ENCODE peak calls at places on chromosomes 3 and 15, in ten cellular contexts. X is uterus; L is stimulated activated CD8-positive, alpha-beta memory T cell treated with anti-CD3 and anti-CD28 coated beads, Interleukin-12 subunit alpha, Interleukin-12 subunit beta, amount 100 ng/mL, for 4 hours; H is tibial artery; A is astrocyte of the spinal cord; R is T-helper 2 cell; I is fibroblast of lung; Y is GM23248; Q is AG09309; N is A549. O is an unnamed sample.

GRCh38 chr3:151016421-151016820 is 43.9 kb upstream of the CLRN1 start:
- DNase-seq in N (no peak), I (peak), R (no peak), Q (peak), Y (peak), H (no peak), A (no peak), L (no peak), X (no peak), O (no peak)

GRCh38 chr3:148790841-148791240 is 36.8 kb upstream of the CPB1 start:
- DNase-seq in L (no peak), Y (no peak), R (no peak), I (peak), N (no peak), A (peak), H (peak), Q (no peak), X (peak), O (peak)

GRCh38 chr3:73558399-73559075 is 66.2 kb downstream of the PDZRN3 start:
- DNase-seq in X (no peak), H (no peak), Y (peak), L (no peak), N (no peak), Q (no peak), A (peak), I (peak), R (no peak), O (no peak)

GRCh38 chr15:66098019-66098363 is 155.6 kb downstream of the MEGF11 start:
- DNase-seq in N (no peak), X (no peak), L (no peak), H (no peak), R (no peak), Q (no peak), I (no peak), A (no peak), Y (no peak), O (no peak)

GRCh38 chr15:55993111-55993803 is at the start of gene NEDD4:
- DNase-seq in L (peak), Y (peak), X (peak), H (peak), R (peak), I (peak), N (peak), A (peak), Q (peak), O (peak)

GRCh38 chr15:81071130-81071529 is 62.9 kb upstream of the CFAP161 start:
- DNase-seq in I (peak), Y (peak), X (no peak), H (no peak), N (no peak), A (peak), R (no peak), L (no peak), Q (peak), O (peak)

GRCh38 chr15:62506217-62506805 is 341.2 kb upstream of the C2CD4B start:
- DNase-seq in Y (peak), H (no peak), I (peak), X (no peak), N (peak), R (no peak), Q (peak), L (no peak), A (peak), O (peak)

GRCh38 chr3:182509312-182509711 is 284.0 kb upstream of the ATP11B start:
- DNase-seq in H (no peak), Q (no peak), Y (no peak), I (no peak), R (no peak), A (no peak), X (no peak), N (no peak), L (no peak), O (no peak)

GRCh38 chr15:70096215-70096974 is 1.3 kb downstream of the TLE3 start:
- DNase-seq in H (peak), I (peak), Y (peak), N (peak), R (peak), L (peak), Q (no peak), A (peak), X (peak), O (no peak)

GRCh38 chr3:126266291-126266840 is 86.0 kb upstream of the ALDH1L1 start:
- DNase-seq in L (no peak), I (no peak), Y (peak), X (peak), A (peak), N (peak), R (no peak), Q (no peak), H (peak), O (no peak)

GRCh38 chr3:16300282-16300681 is 35.3 kb downstream of the OXNAD1 start:
- DNase-seq in A (no peak), H (no peak), L (no peak), Y (no peak), X (no peak), R (peak), N (no peak), Q (no peak), I (peak), O (no peak)

GRCh38 chr3:61928020-61928419 is 366.6 kb downstream of the PTPRG start:
- DNase-seq in A (peak), Q (no peak), X (no peak), I (peak), H (no peak), R (no peak), N (no peak), Y (peak), L (no peak), O (peak)

GRCh38 chr15:89377842-89378698 is 43.4 kb upstream of the POLG start:
- DNase-seq in H (no peak), N (no peak), A (no peak), I (no peak), Q (no peak), L (no peak), Y (peak), R (no peak), X (no peak), O (no peak)

GRCh38 chr3:58622436-58622835 is 44.1 kb downstream of the FAM3D start:
- DNase-seq in H (no peak), N (no peak), R (no peak), X (no peak), L (no peak), A (no peak), I (no peak), Q (no peak), Y (no peak), O (no peak)

GRCh38 chr3:192207239-192207638 is 520.1 kb downstream of the FGF12 start:
- DNase-seq in I (peak), Y (no peak), R (no peak), L (no peak), N (no peak), H (no peak), X (no peak), A (peak), Q (no peak), O (no peak)

GRCh38 chr3:121488628-121489027 is 57.2 kb downstream of the POLQ start:
- DNase-seq in H (no peak), Q (no peak), Y (no peak), I (no peak), X (no peak), R (no peak), L (no peak), A (no peak), N (no peak), O (no peak)

GRCh38 chr3:173529062-173529711 is 131.6 kb downstream of the NLGN1 start:
- DNase-seq in Q (no peak), R (peak), X (no peak), L (no peak), I (peak), N (peak), Y (peak), H (no peak), A (no peak), O (no peak)

GRCh38 chr3:24181256-24181655 is 236.2 kb downstream of the NR1D2 start:
- DNase-seq in L (no peak), X (no peak), R (no peak), H (no peak), Q (no peak), Y (no peak), A (no peak), I (no peak), N (no peak), O (no peak)

O was measured in astrocyte of the cerebellum.